ENCODE peak calls at places on chromosome 1, in five cellular contexts. P is mammary epithelial cell, S is IMR-90, Y is psoas muscle, O is GM12864. Q is an unnamed sample.

GRCh38 chr1:239274242-239274830 is 112.0 kb upstream of the CHRM3 start:
- DNase-seq in Y (no peak), P (no peak), S (no peak), O (no peak), Q (no peak)

GRCh38 chr1:187655163-187655562 is 826.4 kb downstream of the PLA2G4A start:
- DNase-seq in O (no peak), S (peak; percentile 58), Y (no peak), P (peak; percentile 52), Q (peak; percentile 49)

GRCh38 chr1:233094691-233095090 is 144.3 kb downstream of the NTPCR start:
- DNase-seq in Y (no peak), S (no peak), O (no peak), P (no peak), Q (no peak)

GRCh38 chr1:201737350-201738060 is 91.5 kb upstream of the IPO9 start:
- DNase-seq in S (peak; percentile 92), P (no peak), Y (peak; percentile 57), O (no peak), Q (peak; percentile 80)

GRCh38 chr1:180425956-180426355 is 76.4 kb downstream of the ACBD6 start:
- DNase-seq in S (no peak), O (no peak), Y (no peak), P (no peak), Q (no peak)

GRCh38 chr1:26538480-26539412 is 9.2 kb downstream of the RPS6KA1 start:
- DNase-seq in P (peak; percentile 42), S (peak; percentile 26), Y (no peak), O (no peak), Q (peak; percentile 59)

GRCh38 chr1:151606384-151606783 is 5.5 kb upstream of the SNX27 start:
- DNase-seq in Y (no peak), S (peak; percentile 48), P (peak; percentile 94), O (no peak), Q (peak; percentile 20)

GRCh38 chr1:38817958-38818705 is 41.4 kb downstream of the RRAGC start:
- DNase-seq in S (no peak), Y (peak; percentile 36), O (no peak), P (no peak), Q (peak; percentile 11)

GRCh38 chr1:152926091-152926490 is 17.7 kb downstream of the IVL start:
- DNase-seq in Y (no peak), S (peak; percentile 5), P (peak; percentile 64), O (no peak), Q (no peak)

GRCh38 chr1:31848381-31848897 is 32.6 kb upstream of the SPOCD1 start:
- DNase-seq in S (no peak), P (no peak), Y (no peak), O (peak; percentile 19), Q (no peak)

GRCh38 chr1:28110555-28110954 is 22.1 kb upstream of the EYA3 start:
- DNase-seq in Y (no peak), O (no peak), S (peak; percentile 58), P (peak; percentile 72), Q (peak; percentile 47)

GRCh38 chr1:16237343-16237830 is 404 bp upstream of the CPLANE2 start:
- DNase-seq in P (no peak), S (peak; percentile 43), O (no peak), Y (no peak), Q (peak; percentile 25)

GRCh38 chr1:201254625-201255469 is 28.5 kb upstream of the PKP1 start:
- DNase-seq in S (no peak), P (peak; percentile 34), Y (peak; percentile 68), O (no peak), Q (peak; percentile 41)

GRCh38 chr1:54800899-54801759 is at the start of gene TTC22:
- DNase-seq in O (no peak), S (no peak), P (peak; percentile 72), Y (peak; percentile 27), Q (no peak)

GRCh38 chr1:99738858-99739465 is 27.5 kb downstream of the FRRS1 start:
- DNase-seq in P (no peak), Y (no peak), O (no peak), S (no peak), Q (no peak)

GRCh38 chr1:231315887-231316286 is 21.8 kb downstream of the EXOC8 start:
- DNase-seq in Y (peak; percentile 33), O (no peak), P (peak; percentile 8), S (peak; percentile 9), Q (peak; percentile 39)

GRCh38 chr1:164560076-164560475 is 1.1 kb downstream of the PBX1 start:
- DNase-seq in Y (no peak), S (no peak), O (no peak), P (peak; percentile 43), Q (peak; percentile 32)

GRCh38 chr1:179930867-179931266 is 23.7 kb upstream of the CEP350 start:
- DNase-seq in S (peak; percentile 8), P (peak; percentile 56), Y (no peak), O (no peak), Q (no peak)

GRCh38 chr1:1337793-1338147 is 6.7 kb downstream of the TAS1R3 start:
- DNase-seq in O (no peak), Y (no peak), S (no peak), P (no peak), Q (no peak)

GRCh38 chr1:59561782-59562181 is 253.0 kb upstream of the HOOK1 start:
- DNase-seq in Y (no peak), P (no peak), S (no peak), O (no peak), Q (no peak)

GRCh38 chr1:17596651-17597509 is 57.4 kb downstream of the ARHGEF10L start:
- DNase-seq in S (no peak), O (no peak), P (no peak), Y (no peak), Q (no peak)

GRCh38 chr1:171126504-171126903 is 35.8 kb downstream of the FMO3 start:
- DNase-seq in O (no peak), P (no peak), Y (peak; percentile 61), S (no peak), Q (peak; percentile 48)

GRCh38 chr1:58325797-58326196 is 220.7 kb downstream of the OMA1 start:
- DNase-seq in O (no peak), S (no peak), P (no peak), Y (no peak), Q (no peak)

GRCh38 chr1:244171241-244171985 is 120.3 kb downstream of the ZBTB18 start:
- DNase-seq in P (no peak), Y (no peak), O (no peak), S (no peak), Q (no peak)

GRCh38 chr1:43858324-43858723 is 75.3 kb upstream of the ARTN start:
- DNase-seq in O (no peak), P (peak; percentile 99), Y (peak; percentile 68), S (peak; percentile 99), Q (peak; percentile 95)

GRCh38 chr1:68128157-68128556 is 77.7 kb upstream of the DIRAS3 start:
- DNase-seq in P (peak; percentile 17), O (no peak), S (peak; percentile 60), Y (no peak), Q (peak; percentile 31)

GRCh38 chr1:227453962-227454361 is 109.4 kb upstream of the ZNF678 start:
- DNase-seq in S (no peak), Y (no peak), P (no peak), O (no peak), Q (no peak)

GRCh38 chr1:18635833-18636671 is 5.4 kb downstream of the PAX7 start:
- DNase-seq in O (no peak), Y (no peak), P (peak; percentile 46), S (no peak), Q (no peak)

GRCh38 chr1:923131-923990 is at the start of gene SAMD11:
- DNase-seq in P (peak; percentile 80), O (no peak), S (peak; percentile 76), Y (peak; percentile 94), Q (peak; percentile 77)

GRCh38 chr1:44926311-44926781 is 60.0 kb downstream of the EIF2B3 start:
- DNase-seq in Y (no peak), O (no peak), P (no peak), S (peak; percentile 66), Q (no peak)

GRCh38 chr1:44929556-44929955 is 56.8 kb downstream of the EIF2B3 start:
- DNase-seq in Y (no peak), S (no peak), O (no peak), P (no peak), Q (no peak)

GRCh38 chr1:44919387-44919786 is 67.0 kb downstream of the EIF2B3 start:
- DNase-seq in O (no peak), Y (no peak), S (no peak), P (no peak), Q (no peak)

GRCh38 chr1:44924835-44925464 is 61.4 kb downstream of the EIF2B3 start:
- DNase-seq in O (no peak), Y (no peak), S (peak; percentile 95), P (peak; percentile 70), Q (peak; percentile 84)
- TF ChIP-seq CTCF in O (peak; percentile 46), Y (peak; percentile 25), S (peak; percentile 57), P (peak; percentile 51), Q (peak; percentile 66)

GRCh38 chr1:206738370-206739366 is 31.9 kb upstream of the IL19 start:
- DNase-seq in P (peak; percentile 32), S (peak; percentile 28), O (no peak), Y (no peak), Q (peak; percentile 42)
- H3K4me3 ChIP-seq in P (no peak overlapping the region), S (no peak overlapping the region), O (no peak overlapping the region), Y (no peak overlapping the region), Q (no peak overlapping the region)

GRCh38 chr1:157377216-157377821 is 175.0 kb downstream of the FCRL5 start:
- DNase-seq in P (peak; percentile 37), O (no peak), Y (no peak), S (peak; percentile 6), Q (peak; percentile 44)
- TF ChIP-seq CTCF in P (peak; percentile 68), O (peak; percentile 80), Y (no peak), S (peak; percentile 64), Q (peak; percentile 64)

GRCh38 chr1:241733899-241734298 is 81.8 kb downstream of the WDR64 start:
- DNase-seq in O (no peak), S (no peak), P (no peak), Y (no peak), Q (no peak)
- H3K4me3 ChIP-seq in O (no peak overlapping the region), S (no peak overlapping the region), P (no peak overlapping the region), Y (no peak overlapping the region), Q (no peak overlapping the region)

GRCh38 chr1:118077331-118078055 is 107.5 kb downstream of the SPAG17 start:
- DNase-seq in O (no peak), S (peak; percentile 44), Y (no peak), P (peak; percentile 28), Q (peak; percentile 61)
- TF ChIP-seq CTCF in O (no peak), S (peak; percentile 67), Y (peak; percentile 34), P (peak; percentile 61), Q (peak; percentile 58)

GRCh38 chr1:91015358-91015780 is 6.5 kb downstream of the ZNF644 start:
- DNase-seq in Y (no peak), S (no peak), O (no peak), P (peak; percentile 89), Q (no peak)
- H3K4me3 ChIP-seq in Y (no peak overlapping the region), S (no peak overlapping the region), O (no peak overlapping the region), P (no peak overlapping the region), Q (no peak overlapping the region)

DNA sequence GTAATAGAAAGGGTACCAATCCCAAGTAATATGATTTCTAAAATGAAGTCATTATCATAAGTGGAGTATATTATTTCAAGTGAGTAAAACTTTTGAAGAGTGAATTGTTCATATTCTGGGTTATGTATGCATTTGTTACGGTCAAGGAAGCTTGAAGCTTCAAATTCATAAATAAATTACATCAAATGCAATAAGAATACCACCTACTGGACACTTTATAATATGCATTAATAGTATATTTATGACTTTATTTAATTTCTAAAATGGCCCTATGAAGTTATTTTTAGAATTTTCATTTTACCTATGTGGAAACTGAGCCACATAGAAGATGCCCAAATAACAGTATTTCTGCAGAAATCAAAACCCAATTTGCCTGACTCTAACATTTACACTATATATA is 260.6 kb downstream of the SMYD3 start:
- DNase-seq in O (no peak), Y (no peak), S (no peak), P (no peak), Q (no peak)
- TF ChIP-seq CTCF in O (no peak), Y (no peak), S (no peak), P (no peak), Q (no peak)

Q was measured in fibroblast of pulmonary artery.